ENCODE peak calls at places on chromosomes 2 and 18, in seven cellular contexts. H is right atrium auricular region; E is cardiac muscle cell; W is CD8-positive, alpha-beta memory T cell; R is tibial artery; C is body of pancreas; S is stomach. B is an unnamed sample. For H3K9me3, H3K4me1 and H3K36me3, the result is how much of the 10 kb centered on the place peaks cover.

GRCh38 chr2:189466656-189467055 is 25.4 kb downstream of the WDR75 start:
- DNase-seq in W (no peak), R (no peak), E (peak), S (no peak), H (no peak), C (no peak), B (no peak)

GRCh38 chr2:71779306-71779855 is 326.0 kb downstream of the DYSF start:
- DNase-seq in R (peak), S (no peak), E (peak), W (no peak), C (no peak), H (peak), B (no peak)

GRCh38 chr2:144596074-144596871 is 76.4 kb upstream of the ZEB2 start:
- DNase-seq in C (no peak), H (no peak), S (no peak), W (no peak), R (no peak), E (peak), B (peak)

GRCh38 chr2:235551965-235552364 is 58.1 kb downstream of the AGAP1 start:
- DNase-seq in W (no peak), C (peak), H (peak), S (peak), R (no peak), E (peak), B (no peak)

GRCh38 chr2:237441605-237442004 is 27.6 kb upstream of the COL6A3 start:
- DNase-seq in H (no peak), E (peak), S (no peak), R (no peak), W (no peak), C (no peak), B (no peak)

GRCh38 chr18:50879302-50880107 is 587 bp downstream of the ME2 start:
- DNase-seq in R (peak), H (no peak), C (no peak), E (peak), S (peak), W (peak), B (peak)

GRCh38 chr18:21820035-21820810 is 79.6 kb downstream of the MIB1 start:
- DNase-seq in E (peak), W (no peak), R (no peak), S (no peak), C (no peak), H (no peak), B (no peak)

GRCh38 chr2:120388222-120389035 is 42.5 kb downstream of the INHBB start:
- DNase-seq in R (peak), H (no peak), S (peak), C (peak), E (no peak), W (no peak), B (peak)

GRCh38 chr2:45353879-45354278 is 257.2 kb downstream of the SRBD1 start:
- DNase-seq in H (no peak), C (no peak), R (no peak), S (no peak), W (no peak), E (peak), B (no peak)

GRCh38 chr2:127707890-127708648 is 6.8 kb downstream of the SFT2D3 start:
- DNase-seq in E (peak), H (no peak), C (no peak), R (no peak), S (no peak), W (no peak), B (no peak)

GRCh38 chr18:45589559-45590041 is 25.7 kb upstream of the SLC14A2 start:
- DNase-seq in H (no peak), R (no peak), E (peak), S (no peak), W (no peak), C (no peak), B (no peak)

GRCh38 chr2:94753466-94753998 is 117.7 kb upstream of the TEKT4 start:
- DNase-seq in E (no peak), R (no peak), C (no peak), S (no peak), W (no peak), H (no peak), B (no peak)
- H3K9me3 ChIP-seq in E (under half), R (under half), C (under half), S (under half), W (under half), H (under half), B (under half)

DNA sequence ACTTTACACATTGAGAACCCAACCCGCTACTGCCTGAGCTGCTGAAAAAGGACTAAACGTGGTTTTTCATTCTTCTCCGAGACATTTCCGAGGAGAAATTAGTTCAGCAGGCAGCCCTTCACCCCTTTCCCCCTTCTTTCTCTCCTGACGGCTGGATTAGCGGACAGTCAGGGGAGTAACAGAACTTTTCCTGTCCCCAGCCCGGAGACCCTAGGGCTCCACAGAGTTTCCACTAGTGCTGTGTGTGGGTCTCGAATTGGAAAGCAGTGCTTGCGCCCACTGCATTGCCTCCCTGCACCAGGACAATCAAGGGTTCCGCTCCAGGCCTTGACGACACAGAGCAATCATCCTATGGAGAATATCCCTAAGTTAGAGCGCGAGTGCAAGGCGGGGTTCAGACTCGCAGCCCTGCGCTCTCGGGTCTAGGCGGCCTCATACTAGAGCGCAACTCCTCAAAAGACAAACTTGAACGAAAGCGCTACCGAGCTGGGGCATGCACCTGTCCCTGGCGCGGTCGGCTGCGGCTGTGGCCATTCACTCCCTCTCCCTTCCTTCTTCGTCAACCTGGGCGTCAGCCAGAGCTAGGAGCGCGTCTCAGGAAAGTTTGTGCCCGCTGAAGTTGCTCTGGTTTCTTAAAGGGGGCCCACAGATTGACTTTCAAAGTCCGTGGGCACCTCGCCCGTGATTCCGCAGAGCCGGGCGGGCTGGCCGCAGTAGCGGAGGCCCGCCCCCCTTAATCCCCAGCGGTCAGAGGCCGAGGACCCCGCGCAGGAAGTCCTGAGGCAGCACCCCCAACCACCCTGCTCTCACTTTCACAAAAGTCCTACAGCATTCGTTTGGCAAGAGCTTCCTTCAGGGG is 811 bp downstream of the OSR1 start:
- DNase-seq in R (no peak), C (no peak), S (peak), W (no peak), E (peak), H (peak), B (peak)
- H3K4me1 ChIP-seq in R (under half), C (under half), S (under half), W (under half), E (under half), H (under half), B (under half)

DNA sequence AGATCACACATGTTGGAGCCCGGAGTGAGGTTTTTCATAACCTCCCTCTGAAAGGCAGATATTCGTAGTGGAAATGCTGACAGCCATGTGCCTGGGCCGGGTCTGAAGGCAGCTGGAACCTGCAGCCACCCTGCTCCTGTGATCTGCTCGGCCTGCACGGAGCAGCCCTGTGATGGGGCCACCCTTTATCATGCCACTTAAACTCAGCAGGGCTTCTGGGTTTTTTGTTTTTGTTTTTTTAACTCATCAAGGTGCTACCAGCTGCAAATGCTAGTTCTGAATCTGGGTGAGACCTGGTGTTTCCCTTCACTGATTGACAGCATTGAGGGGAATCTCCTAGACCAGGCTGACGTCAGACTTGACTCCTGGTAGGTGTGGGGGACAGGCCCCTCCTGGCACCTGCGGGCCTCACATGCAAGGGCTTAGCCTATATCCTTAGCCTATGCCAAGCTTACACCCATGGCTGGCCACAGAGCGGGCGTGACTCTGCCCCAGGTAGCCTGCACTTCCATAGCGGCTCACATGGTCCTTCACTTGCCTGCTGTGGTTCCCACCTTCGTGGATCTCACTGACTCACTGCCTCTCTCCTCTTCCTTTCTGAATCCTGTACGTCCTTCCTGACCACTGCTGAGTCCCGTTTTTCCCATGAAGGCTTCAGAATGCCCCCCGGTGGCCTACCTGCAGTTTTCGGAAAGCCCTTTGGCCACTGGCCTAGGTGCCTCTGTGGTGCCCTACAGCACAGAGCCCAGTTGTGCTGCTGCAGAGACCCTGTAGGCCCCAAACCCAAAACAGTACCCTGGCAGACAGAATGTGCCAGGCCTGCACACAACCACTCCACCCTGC is 217.2 kb downstream of the SEPTIN10 start:
- DNase-seq in H (no peak), S (no peak), R (no peak), E (peak), W (no peak), C (no peak), B (no peak)
- H3K36me3 ChIP-seq in H (under half), S (under half), R (under half), E (under half), W (under half), C (under half), B (under half)

DNA sequence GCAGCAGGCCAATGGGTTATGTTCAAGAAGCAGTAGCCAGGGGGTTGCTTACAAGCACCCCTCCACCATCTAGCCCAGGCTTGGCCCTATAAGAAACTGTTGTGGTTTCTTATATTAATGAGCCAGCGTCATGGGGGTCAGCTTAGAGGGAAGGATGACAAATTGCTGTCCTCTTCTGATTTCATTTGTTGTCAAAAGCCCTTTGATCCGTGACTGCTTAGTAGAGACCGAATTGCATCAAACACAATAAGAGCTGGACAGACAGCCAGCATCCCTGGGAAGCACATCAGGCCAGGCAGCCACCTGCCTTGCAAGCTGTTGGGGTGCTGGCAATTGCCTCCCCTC is 206.6 kb upstream of the SETBP1 start:
- DNase-seq in W (no peak), H (no peak), R (no peak), E (no peak), S (no peak), C (no peak), B (no peak)
- H3K9me3 ChIP-seq in W (under half), H (under half), R (under half), E (under half), S (under half), C (under half), B (under half)

GRCh38 chr2:16620590-16620989 is 45.0 kb downstream of the CYRIA start:
- DNase-seq in W (no peak), H (no peak), C (no peak), S (no peak), E (no peak), R (no peak), B (no peak)
- H3K4me1 ChIP-seq in W (under half), H (under half), C (under half), S (under half), E (under half), R (under half), B (under half)

DNA sequence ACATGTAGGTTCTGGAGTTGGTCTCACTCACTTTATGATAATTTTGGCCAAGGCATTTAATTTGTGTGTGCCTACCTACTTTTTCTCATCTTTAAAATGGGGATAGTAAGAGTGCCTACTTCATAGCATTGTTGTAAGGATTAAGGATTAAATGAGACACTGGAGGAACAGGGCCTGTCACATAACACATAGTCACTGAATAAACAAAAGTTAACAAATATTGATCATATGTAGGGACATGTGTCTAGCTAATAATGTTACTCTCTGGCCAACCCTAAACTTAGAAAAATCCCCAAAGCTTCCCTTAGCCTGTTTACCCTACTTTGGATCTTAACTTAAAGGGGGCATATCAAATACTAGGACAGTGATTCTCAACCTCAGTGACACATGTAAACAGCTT is 169.9 kb downstream of the MYO1B start:
- DNase-seq in W (no peak), C (no peak), R (no peak), H (no peak), E (no peak), S (no peak), B (no peak)
- H3K36me3 ChIP-seq in W (under half), C (under half), R (under half), H (under half), E (under half), S (under half), B (under half)

GRCh38 chr2:60623040-60623439 is 69.6 kb upstream of the BCL11A start:
- DNase-seq in E (no peak), R (no peak), S (no peak), W (no peak), C (no peak), H (no peak), B (no peak)

GRCh38 chr2:60627412-60627811 is 74.0 kb upstream of the BCL11A start:
- DNase-seq in C (no peak), R (no peak), E (no peak), S (no peak), W (no peak), H (no peak), B (no peak)

DNA sequence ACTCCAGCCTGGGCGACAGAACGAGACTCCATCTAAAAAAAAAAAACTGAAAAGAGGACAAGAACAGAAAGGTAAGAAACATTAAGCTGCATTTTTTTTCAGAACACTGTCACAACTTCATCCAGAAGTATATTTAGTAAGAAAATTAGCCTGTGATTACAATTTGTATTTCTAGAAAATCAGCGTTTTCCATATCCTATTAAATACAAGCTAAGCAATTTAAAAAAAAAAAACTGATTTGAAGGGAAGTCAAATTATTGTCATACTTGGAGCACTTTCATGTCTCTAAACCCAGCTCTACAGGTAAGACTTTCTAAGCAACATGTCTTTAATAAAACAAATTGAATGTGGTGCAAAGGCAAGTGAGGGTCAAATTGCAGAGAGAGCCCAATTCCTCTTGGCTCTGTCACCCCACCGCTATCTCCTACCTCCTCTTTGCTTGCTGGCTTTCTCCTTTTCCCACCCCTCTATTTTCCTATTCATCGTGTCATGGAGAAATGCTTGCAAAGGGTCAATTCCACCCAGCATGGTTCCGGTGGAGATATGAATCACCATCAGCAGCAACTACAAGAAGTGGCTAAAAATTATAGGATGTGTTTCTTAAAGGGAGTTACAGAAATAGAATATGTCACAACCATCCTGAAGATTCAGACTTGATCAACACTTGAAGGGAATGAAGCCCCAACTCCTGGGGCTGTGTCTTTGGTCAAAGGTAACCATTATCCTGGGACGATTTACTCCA is 68.4 kb upstream of the BCL11A start:
- DNase-seq in W (no peak), C (no peak), R (no peak), E (no peak), H (no peak), S (no peak), B (no peak)
- H3K9me3 ChIP-seq in W (under half), C (under half), R (under half), E (under half), H (under half), S (under half), B (under half)

GRCh38 chr2:240919161-240919781 is 13.1 kb downstream of the CROCC2 start:
- DNase-seq in C (peak), R (peak), S (peak), W (no peak), H (peak), E (no peak), B (no peak)
- H3K4me1 ChIP-seq in C (under half), R (under half), S (under half), W (under half), H (under half), E (under half), B (under half)

GRCh38 chr2:196136151-196136550 is 35.2 kb downstream of the STK17B start:
- DNase-seq in E (no peak), H (no peak), R (no peak), W (no peak), C (no peak), S (no peak), B (no peak)

GRCh38 chr2:196137271-196137670 is 34.1 kb downstream of the STK17B start:
- DNase-seq in E (no peak), S (no peak), H (no peak), R (no peak), C (no peak), W (no peak), B (no peak)

GRCh38 chr2:196144513-196145126 is 26.8 kb downstream of the STK17B start:
- DNase-seq in S (no peak), C (no peak), R (no peak), E (no peak), W (no peak), H (no peak), B (no peak)

GRCh38 chr2:196143641-196144236 is 27.6 kb downstream of the STK17B start:
- DNase-seq in H (no peak), R (no peak), S (no peak), C (no peak), E (no peak), W (no peak), B (no peak)

GRCh38 chr2:196140213-196140612 is 31.2 kb downstream of the STK17B start:
- DNase-seq in S (no peak), E (no peak), H (no peak), W (no peak), C (no peak), R (no peak), B (no peak)
- H3K36me3 ChIP-seq in S (under half), E (under half), H (under half), W (half or more), C (under half), R (half or more), B (under half)

GRCh38 chr2:2127474-2127873 is 203.6 kb downstream of the MYT1L start:
- DNase-seq in S (no peak), H (no peak), W (no peak), C (no peak), E (no peak), R (no peak), B (no peak)
- H3K9me3 ChIP-seq in S (under half), H (under half), W (under half), C (under half), E (under half), R (under half), B (under half)